ENCODE peak calls at places on chromosomes 1 and 21, in eight cellular contexts. One of them, this sample, is unnamed.

GRCh38 chr1:68174173-68175113 is 57.9 kb downstream of the WLS start:
- DNase-seq in GM12865: no peak
- DNase-seq in tibial nerve: peak
- DNase-seq in CD8-positive, alpha-beta T cell: no peak
- DNase-seq in lower lobe of right lung: peak
- DNase-seq in fibroblast of pulmonary artery: peak
- DNase-seq in body of pancreas: peak
- DNase-seq in AG04449: peak
- DNase-seq in this sample: peak

GRCh38 chr1:233885196-233886028 is 19.1 kb upstream of the SLC35F3 start:
- DNase-seq in GM12865: no peak
- DNase-seq in tibial nerve: no peak
- DNase-seq in CD8-positive, alpha-beta T cell: no peak
- DNase-seq in lower lobe of right lung: no peak
- DNase-seq in fibroblast of pulmonary artery: no peak
- DNase-seq in body of pancreas: no peak
- DNase-seq in AG04449: no peak
- DNase-seq in this sample: no peak

GRCh38 chr1:39852214-39852791 is 31.0 kb downstream of the TRIT1 start:
- DNase-seq in GM12865: no peak
- DNase-seq in tibial nerve: no peak
- DNase-seq in CD8-positive, alpha-beta T cell: no peak
- DNase-seq in lower lobe of right lung: no peak
- DNase-seq in fibroblast of pulmonary artery: peak
- DNase-seq in body of pancreas: no peak
- DNase-seq in AG04449: no peak
- DNase-seq in this sample: no peak

GRCh38 chr21:43613755-43614638 is 45.3 kb downstream of the HSF2BP start:
- DNase-seq in GM12865: peak
- DNase-seq in tibial nerve: no peak
- DNase-seq in CD8-positive, alpha-beta T cell: no peak
- DNase-seq in lower lobe of right lung: no peak
- DNase-seq in fibroblast of pulmonary artery: peak
- DNase-seq in body of pancreas: no peak
- DNase-seq in AG04449: no peak
- DNase-seq in this sample: no peak

GRCh38 chr1:27342778-27343638 is 1.2 kb downstream of the SYTL1 start:
- DNase-seq in GM12865: peak
- DNase-seq in tibial nerve: no peak
- DNase-seq in CD8-positive, alpha-beta T cell: peak
- DNase-seq in lower lobe of right lung: peak
- DNase-seq in fibroblast of pulmonary artery: no peak
- DNase-seq in body of pancreas: peak
- DNase-seq in AG04449: no peak
- DNase-seq in this sample: no peak

GRCh38 chr1:4825841-4826450 is 171.5 kb downstream of the AJAP1 start:
- DNase-seq in GM12865: peak
- DNase-seq in tibial nerve: no peak
- DNase-seq in CD8-positive, alpha-beta T cell: no peak
- DNase-seq in lower lobe of right lung: no peak
- DNase-seq in fibroblast of pulmonary artery: no peak
- DNase-seq in body of pancreas: no peak
- DNase-seq in AG04449: no peak
- DNase-seq in this sample: no peak

GRCh38 chr21:46009951-46010655 is 28.5 kb downstream of the COL6A1 start:
- DNase-seq in GM12865: no peak
- DNase-seq in tibial nerve: no peak
- DNase-seq in CD8-positive, alpha-beta T cell: no peak
- DNase-seq in lower lobe of right lung: no peak
- DNase-seq in fibroblast of pulmonary artery: no peak
- DNase-seq in body of pancreas: no peak
- DNase-seq in AG04449: no peak
- DNase-seq in this sample: no peak

GRCh38 chr1:27526569-27527222 is 36.7 kb upstream of the WASF2 start:
- DNase-seq in GM12865: no peak
- DNase-seq in tibial nerve: no peak
- DNase-seq in CD8-positive, alpha-beta T cell: no peak
- DNase-seq in lower lobe of right lung: no peak
- DNase-seq in fibroblast of pulmonary artery: no peak
- DNase-seq in body of pancreas: no peak
- DNase-seq in AG04449: no peak
- DNase-seq in this sample: no peak

GRCh38 chr1:24541711-24542346 is 14.1 kb upstream of the NCMAP start:
- DNase-seq in GM12865: no peak
- DNase-seq in tibial nerve: no peak
- DNase-seq in CD8-positive, alpha-beta T cell: no peak
- DNase-seq in lower lobe of right lung: no peak
- DNase-seq in fibroblast of pulmonary artery: no peak
- DNase-seq in body of pancreas: no peak
- DNase-seq in AG04449: no peak
- DNase-seq in this sample: no peak
- TF ChIP-seq CTCF in GM12865: peak
- TF ChIP-seq CTCF in tibial nerve: peak
- TF ChIP-seq CTCF in CD8-positive, alpha-beta T cell: peak
- TF ChIP-seq CTCF in lower lobe of right lung: peak
- TF ChIP-seq CTCF in fibroblast of pulmonary artery: peak
- TF ChIP-seq CTCF in body of pancreas: peak
- TF ChIP-seq CTCF in AG04449: peak
- TF ChIP-seq CTCF in this sample: peak

DNA sequence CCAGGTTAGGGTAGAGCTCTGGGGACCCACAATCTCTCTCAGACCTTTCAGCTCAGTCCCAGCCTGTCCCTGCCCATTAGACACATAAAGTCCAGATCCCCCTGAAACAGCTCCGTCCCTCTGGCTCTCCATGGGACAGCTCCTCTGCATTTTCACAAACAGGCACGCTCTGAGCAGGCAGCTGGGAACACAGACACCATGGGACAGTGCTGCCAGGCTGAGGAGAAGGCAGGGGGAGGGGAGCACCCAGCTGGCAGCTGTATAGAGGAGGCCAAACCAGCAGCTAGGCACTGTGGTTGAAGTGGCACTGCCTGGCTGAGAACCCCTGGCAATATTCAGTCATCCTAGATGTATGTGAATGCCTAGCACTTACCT is 2.0 kb downstream of the TMEM63A start:
- DNase-seq in GM12865: no peak
- DNase-seq in tibial nerve: no peak
- DNase-seq in CD8-positive, alpha-beta T cell: no peak
- DNase-seq in lower lobe of right lung: peak
- DNase-seq in fibroblast of pulmonary artery: no peak
- DNase-seq in body of pancreas: no peak
- DNase-seq in AG04449: no peak
- DNase-seq in this sample: no peak
- H3K4me3 ChIP-seq in GM12865: no peak
- H3K4me3 ChIP-seq in tibial nerve: peak
- H3K4me3 ChIP-seq in CD8-positive, alpha-beta T cell: peak
- H3K4me3 ChIP-seq in lower lobe of right lung: peak
- H3K4me3 ChIP-seq in fibroblast of pulmonary artery: no peak
- H3K4me3 ChIP-seq in body of pancreas: no peak
- H3K4me3 ChIP-seq in AG04449: no peak
- H3K4me3 ChIP-seq in this sample: no peak

GRCh38 chr1:32500387-32501209 is 35.7 kb downstream of the ZBTB8B start:
- DNase-seq in GM12865: peak
- DNase-seq in tibial nerve: peak
- DNase-seq in CD8-positive, alpha-beta T cell: no peak
- DNase-seq in lower lobe of right lung: peak
- DNase-seq in fibroblast of pulmonary artery: peak
- DNase-seq in body of pancreas: peak
- DNase-seq in AG04449: no peak
- DNase-seq in this sample: no peak
- TF ChIP-seq CTCF in GM12865: no peak
- TF ChIP-seq CTCF in tibial nerve: peak
- TF ChIP-seq CTCF in CD8-positive, alpha-beta T cell: no peak
- TF ChIP-seq CTCF in lower lobe of right lung: no peak
- TF ChIP-seq CTCF in fibroblast of pulmonary artery: no peak
- TF ChIP-seq CTCF in body of pancreas: peak
- TF ChIP-seq CTCF in AG04449: no peak
- TF ChIP-seq CTCF in this sample: no peak

DNA sequence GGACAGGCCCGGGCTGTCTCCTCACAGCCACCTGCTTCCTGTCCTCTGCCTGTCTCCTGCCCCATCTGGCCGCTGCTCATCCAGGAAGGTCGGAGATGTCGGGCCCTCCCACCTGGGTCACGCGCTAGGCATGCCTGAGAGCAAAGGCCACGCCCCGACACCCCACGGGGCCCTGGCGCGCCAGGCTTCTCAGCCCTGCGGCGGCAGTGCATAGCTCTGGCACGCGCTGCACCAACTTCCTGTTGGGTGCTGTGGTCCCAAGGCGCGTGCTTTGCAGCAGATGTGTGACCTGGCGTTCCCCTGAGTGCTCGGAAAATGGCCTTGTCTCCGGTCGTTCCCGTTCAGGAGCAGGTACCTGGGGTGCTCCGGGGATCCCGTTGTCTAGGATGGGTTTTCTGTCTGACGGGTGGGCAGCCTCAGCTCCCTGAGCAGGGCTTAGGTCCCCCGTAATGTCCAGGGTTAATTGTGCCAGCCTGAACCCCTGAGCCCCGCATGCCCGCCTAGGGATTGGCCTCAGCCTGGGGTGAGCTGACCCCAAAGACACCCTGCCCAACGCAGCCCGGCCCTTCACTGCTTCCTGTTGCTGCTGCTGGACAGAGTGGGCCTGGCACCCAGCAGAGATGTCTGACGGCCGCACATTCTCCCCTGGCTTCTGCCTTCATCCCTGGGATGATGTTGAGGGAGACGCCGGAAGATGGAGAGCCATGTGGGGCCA is 19.4 kb upstream of the KCNAB2 start:
- DNase-seq in GM12865: peak
- DNase-seq in tibial nerve: peak
- DNase-seq in CD8-positive, alpha-beta T cell: peak
- DNase-seq in lower lobe of right lung: peak
- DNase-seq in fibroblast of pulmonary artery: no peak
- DNase-seq in body of pancreas: peak
- DNase-seq in AG04449: no peak
- DNase-seq in this sample: no peak
- H3K4me3 ChIP-seq in GM12865: peak
- H3K4me3 ChIP-seq in tibial nerve: peak
- H3K4me3 ChIP-seq in CD8-positive, alpha-beta T cell: peak
- H3K4me3 ChIP-seq in lower lobe of right lung: peak
- H3K4me3 ChIP-seq in fibroblast of pulmonary artery: no peak
- H3K4me3 ChIP-seq in body of pancreas: no peak
- H3K4me3 ChIP-seq in AG04449: no peak
- H3K4me3 ChIP-seq in this sample: no peak

GRCh38 chr1:31765041-31765467 is 914 bp upstream of the ADGRB2 start:
- DNase-seq in GM12865: peak
- DNase-seq in tibial nerve: peak
- DNase-seq in CD8-positive, alpha-beta T cell: no peak
- DNase-seq in lower lobe of right lung: no peak
- DNase-seq in fibroblast of pulmonary artery: peak
- DNase-seq in body of pancreas: no peak
- DNase-seq in AG04449: no peak
- DNase-seq in this sample: no peak

GRCh38 chr1:31763671-31764306 is 351 bp downstream of the ADGRB2 start:
- DNase-seq in GM12865: no peak
- DNase-seq in tibial nerve: no peak
- DNase-seq in CD8-positive, alpha-beta T cell: no peak
- DNase-seq in lower lobe of right lung: no peak
- DNase-seq in fibroblast of pulmonary artery: no peak
- DNase-seq in body of pancreas: no peak
- DNase-seq in AG04449: no peak
- DNase-seq in this sample: no peak

GRCh38 chr1:31762726-31763670 is 1.1 kb downstream of the ADGRB2 start:
- DNase-seq in GM12865: peak
- DNase-seq in tibial nerve: no peak
- DNase-seq in CD8-positive, alpha-beta T cell: peak
- DNase-seq in lower lobe of right lung: peak
- DNase-seq in fibroblast of pulmonary artery: peak
- DNase-seq in body of pancreas: peak
- DNase-seq in AG04449: no peak
- DNase-seq in this sample: no peak

GRCh38 chr1:31765516-31765915 is 1.4 kb upstream of the ADGRB2 start:
- DNase-seq in GM12865: no peak
- DNase-seq in tibial nerve: no peak
- DNase-seq in CD8-positive, alpha-beta T cell: no peak
- DNase-seq in lower lobe of right lung: no peak
- DNase-seq in fibroblast of pulmonary artery: no peak
- DNase-seq in body of pancreas: no peak
- DNase-seq in AG04449: no peak
- DNase-seq in this sample: no peak

DNA sequence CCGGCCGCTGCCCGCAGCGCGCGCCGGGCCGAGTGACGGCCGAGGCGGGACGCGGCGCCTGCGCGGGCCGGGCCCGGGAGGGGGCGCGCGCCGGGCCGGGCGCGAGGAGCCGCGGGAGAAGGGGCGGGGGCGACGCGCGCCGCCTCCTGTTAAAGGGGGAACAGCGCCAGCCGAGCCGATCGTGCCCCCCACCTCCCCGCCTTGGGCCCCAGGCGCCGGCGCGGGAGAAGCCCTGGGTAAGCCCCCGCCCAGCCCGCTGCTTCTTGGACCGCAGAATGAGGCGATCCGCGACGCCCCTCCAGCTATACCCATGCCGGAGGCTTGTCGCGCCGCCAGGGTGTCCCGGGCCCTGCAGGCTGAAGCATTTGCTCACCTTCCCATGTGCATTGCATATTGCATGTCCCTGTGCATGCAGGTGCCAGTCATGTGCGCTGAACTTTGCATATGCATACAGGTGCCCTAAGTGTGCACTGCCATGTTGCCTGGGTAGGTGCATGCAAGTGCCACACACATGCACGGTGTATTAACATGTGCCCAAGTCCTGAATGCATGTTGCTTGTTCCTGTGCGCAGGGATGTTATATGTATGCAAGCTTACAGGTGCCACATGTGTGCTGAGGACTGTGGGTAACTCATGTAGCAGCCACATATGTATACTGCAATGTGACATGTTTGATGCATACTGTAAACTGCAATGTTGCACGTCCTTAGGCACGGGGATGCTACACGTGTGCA is at the start of gene ADGRB2:
- DNase-seq in GM12865: no peak
- DNase-seq in tibial nerve: no peak
- DNase-seq in CD8-positive, alpha-beta T cell: no peak
- DNase-seq in lower lobe of right lung: no peak
- DNase-seq in fibroblast of pulmonary artery: no peak
- DNase-seq in body of pancreas: no peak
- DNase-seq in AG04449: no peak
- DNase-seq in this sample: no peak
- TF ChIP-seq CTCF in GM12865: no peak
- TF ChIP-seq CTCF in tibial nerve: no peak
- TF ChIP-seq CTCF in CD8-positive, alpha-beta T cell: no peak
- TF ChIP-seq CTCF in lower lobe of right lung: no peak
- TF ChIP-seq CTCF in fibroblast of pulmonary artery: no peak
- TF ChIP-seq CTCF in body of pancreas: no peak
- TF ChIP-seq CTCF in AG04449: no peak
- TF ChIP-seq CTCF in this sample: no peak

This sample was measured in BJ.